ENCODE peak calls at places on chromosomes 5 and 9, in four cellular contexts. One of them, this sample, is unnamed. For H4K20me1 and H3K4me1, the result is how much of the 10 kb centered on the place peaks cover.

GRCh38 chr5:137995077-137995746 is 37.7 kb downstream of the FAM13B start:
- DNase-seq in H9: no peak
- DNase-seq in IMR-90: peak
- DNase-seq in HCT116: no peak
- DNase-seq in this sample: no peak

GRCh38 chr9:16543691-16544090 is 326.8 kb downstream of the BNC2 start:
- DNase-seq in IMR-90: peak
- DNase-seq in H9: no peak
- DNase-seq in HCT116: no peak
- DNase-seq in this sample: no peak

GRCh38 chr5:69415584-69415958 is 655 bp downstream of the MARVELD2 start:
- DNase-seq in IMR-90: no peak
- DNase-seq in HCT116: peak
- DNase-seq in H9: peak
- DNase-seq in this sample: no peak

GRCh38 chr5:53424691-53425597 is 55.5 kb upstream of the FST start:
- DNase-seq in HCT116: no peak
- DNase-seq in IMR-90: no peak
- DNase-seq in H9: no peak
- DNase-seq in this sample: peak

GRCh38 chr9:98678244-98678842 is 30.4 kb downstream of the GABBR2 start:
- DNase-seq in H9: peak
- DNase-seq in IMR-90: no peak
- DNase-seq in HCT116: peak
- DNase-seq in this sample: no peak

GRCh38 chr5:66587771-66588170 is 8.4 kb upstream of the MAST4 start:
- DNase-seq in HCT116: no peak
- DNase-seq in H9: no peak
- DNase-seq in IMR-90: no peak
- DNase-seq in this sample: no peak

GRCh38 chr5:155605898-155606297 is 592.3 kb downstream of the KIF4B start:
- DNase-seq in HCT116: no peak
- DNase-seq in IMR-90: no peak
- DNase-seq in H9: no peak
- DNase-seq in this sample: no peak

GRCh38 chr9:122206118-122207046 is 22.4 kb downstream of the LHX6 start:
- DNase-seq in HCT116: no peak
- DNase-seq in IMR-90: peak
- DNase-seq in H9: no peak
- DNase-seq in this sample: no peak

GRCh38 chr9:110126986-110127864 is 80.7 kb downstream of the C9orf152 start:
- DNase-seq in HCT116: no peak
- DNase-seq in IMR-90: peak
- DNase-seq in H9: peak
- DNase-seq in this sample: no peak

GRCh38 chr9:83062011-83062652 is 810 bp downstream of the RASEF start:
- DNase-seq in H9: peak
- DNase-seq in IMR-90: peak
- DNase-seq in HCT116: no peak
- DNase-seq in this sample: no peak

GRCh38 chr5:169742773-169743296 is 105.8 kb downstream of the DOCK2 start:
- DNase-seq in H9: no peak
- DNase-seq in HCT116: no peak
- DNase-seq in IMR-90: peak
- DNase-seq in this sample: no peak

GRCh38 chr5:153860482-153860881 is 178.2 kb downstream of the FAM114A2 start:
- DNase-seq in IMR-90: no peak
- DNase-seq in H9: no peak
- DNase-seq in HCT116: no peak
- DNase-seq in this sample: no peak

GRCh38 chr5:104840284-104840683 is 1277.7 kb upstream of the NUDT12 start:
- DNase-seq in H9: no peak
- DNase-seq in IMR-90: no peak
- DNase-seq in HCT116: no peak
- DNase-seq in this sample: no peak

GRCh38 chr5:154858972-154859950 is 834 bp downstream of the CNOT8 start:
- DNase-seq in IMR-90: no peak
- DNase-seq in HCT116: no peak
- DNase-seq in H9: no peak
- DNase-seq in this sample: no peak

GRCh38 chr9:93017621-93018020 is 40.9 kb upstream of the SUSD3 start:
- DNase-seq in HCT116: no peak
- DNase-seq in IMR-90: no peak
- DNase-seq in H9: no peak
- DNase-seq in this sample: no peak

GRCh38 chr5:171596391-171596878 is 177.0 kb downstream of the FGF18 start:
- DNase-seq in H9: peak
- DNase-seq in IMR-90: peak
- DNase-seq in HCT116: no peak
- DNase-seq in this sample: no peak

GRCh38 chr9:29966247-29966646 is 2393.0 kb upstream of the C9orf72 start:
- DNase-seq in IMR-90: no peak
- DNase-seq in HCT116: no peak
- DNase-seq in H9: no peak
- DNase-seq in this sample: no peak

GRCh38 chr5:107121793-107122519 is 548.8 kb downstream of the EFNA5 start:
- DNase-seq in HCT116: no peak
- DNase-seq in IMR-90: no peak
- DNase-seq in H9: no peak
- DNase-seq in this sample: no peak

GRCh38 chr9:92986175-92987110 is 39.1 kb downstream of the FGD3 start:
- DNase-seq in H9: no peak
- DNase-seq in HCT116: no peak
- DNase-seq in IMR-90: no peak
- DNase-seq in this sample: no peak

GRCh38 chr5:166509085-166509484 is 1782.4 kb upstream of the WWC1 start:
- DNase-seq in HCT116: no peak
- DNase-seq in H9: no peak
- DNase-seq in IMR-90: no peak
- DNase-seq in this sample: no peak

GRCh38 chr5:59330680-59331079 is 562.8 kb downstream of the PDE4D start:
- DNase-seq in IMR-90: no peak
- DNase-seq in H9: no peak
- DNase-seq in HCT116: no peak
- DNase-seq in this sample: no peak

GRCh38 chr9:123500336-123500735 is 144.3 kb downstream of the CRB2 start:
- DNase-seq in HCT116: no peak
- DNase-seq in H9: no peak
- DNase-seq in IMR-90: no peak
- DNase-seq in this sample: no peak

GRCh38 chr5:75050415-75050814 is 1.9 kb downstream of the GCNT4 start:
- DNase-seq in IMR-90: no peak
- DNase-seq in H9: peak
- DNase-seq in HCT116: no peak
- DNase-seq in this sample: no peak

GRCh38 chr9:131528886-131529505 is 2.1 kb downstream of the UCK1 start:
- DNase-seq in HCT116: no peak
- DNase-seq in H9: no peak
- DNase-seq in IMR-90: no peak
- DNase-seq in this sample: no peak

GRCh38 chr9:12732971-12733370 is 39.8 kb downstream of the TYRP1 start:
- DNase-seq in IMR-90: no peak
- DNase-seq in H9: no peak
- DNase-seq in HCT116: no peak
- DNase-seq in this sample: no peak

GRCh38 chr9:116154334-116154975 is 864 bp downstream of the PAPPA start:
- DNase-seq in HCT116: no peak
- DNase-seq in IMR-90: no peak
- DNase-seq in H9: peak
- DNase-seq in this sample: no peak

GRCh38 chr5:139897982-139898381 is 102.4 kb downstream of the PSD2 start:
- DNase-seq in H9: no peak
- DNase-seq in IMR-90: no peak
- DNase-seq in HCT116: no peak
- DNase-seq in this sample: no peak

GRCh38 chr5:114201332-114201731 is 160.5 kb upstream of the KCNN2 start:
- DNase-seq in H9: no peak
- DNase-seq in IMR-90: no peak
- DNase-seq in HCT116: no peak
- DNase-seq in this sample: no peak

GRCh38 chr9:37293664-37294524 is 128.6 kb upstream of the GRHPR start:
- DNase-seq in IMR-90: peak
- DNase-seq in H9: no peak
- DNase-seq in HCT116: no peak
- DNase-seq in this sample: no peak

GRCh38 chr5:124865603-124866354 is 119.3 kb upstream of the ZNF608 start:
- DNase-seq in IMR-90: peak
- DNase-seq in HCT116: no peak
- DNase-seq in H9: no peak
- DNase-seq in this sample: no peak

GRCh38 chr9:26437056-26437711 is 455.4 kb downstream of the CAAP1 start:
- DNase-seq in IMR-90: no peak
- DNase-seq in H9: peak
- DNase-seq in HCT116: no peak
- DNase-seq in this sample: no peak

GRCh38 chr5:133047404-133047803 is 4.4 kb upstream of the HSPA4 start:
- DNase-seq in HCT116: no peak
- DNase-seq in H9: no peak
- DNase-seq in IMR-90: no peak
- DNase-seq in this sample: no peak

GRCh38 chr9:88697764-88698436 is 162.9 kb downstream of the NXNL2 start:
- DNase-seq in HCT116: no peak
- DNase-seq in IMR-90: peak
- DNase-seq in H9: no peak
- DNase-seq in this sample: no peak

GRCh38 chr5:37111426-37112382 is 137.5 kb downstream of the CPLANE1 start:
- DNase-seq in H9: no peak
- DNase-seq in IMR-90: no peak
- DNase-seq in HCT116: no peak
- DNase-seq in this sample: no peak

GRCh38 chr5:170861855-170862766 is at the start of gene RANBP17:
- DNase-seq in IMR-90: peak
- DNase-seq in H9: peak
- DNase-seq in HCT116: peak
- DNase-seq in this sample: no peak

GRCh38 chr5:162796507-162796906 is 640.9 kb upstream of the CCNG1 start:
- DNase-seq in H9: no peak
- DNase-seq in HCT116: no peak
- DNase-seq in IMR-90: no peak
- DNase-seq in this sample: no peak

GRCh38 chr5:124591583-124591982 is 154.9 kb downstream of the ZNF608 start:
- DNase-seq in IMR-90: no peak
- DNase-seq in H9: no peak
- DNase-seq in HCT116: no peak
- DNase-seq in this sample: no peak

DNA sequence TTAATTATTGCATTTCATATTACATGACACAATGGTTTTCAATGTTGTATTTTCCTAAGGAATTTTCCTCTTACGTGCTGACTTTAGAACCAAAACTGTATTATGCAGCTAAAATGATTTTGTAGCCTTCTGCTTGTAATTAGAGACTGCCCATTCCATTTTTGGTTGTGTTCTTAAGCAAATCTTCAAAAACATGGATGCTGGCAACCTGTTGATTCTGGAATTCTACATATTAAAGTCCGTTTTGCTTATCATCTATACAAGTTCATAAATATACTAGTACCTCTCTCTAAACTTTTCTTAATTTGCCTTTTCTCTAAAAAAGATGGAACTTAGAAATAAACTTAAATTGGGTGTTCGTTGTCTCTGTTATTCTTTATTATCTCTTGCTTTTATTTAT is 88.3 kb downstream of the NR3C1 start:
- DNase-seq in H9: no peak
- DNase-seq in IMR-90: no peak
- DNase-seq in HCT116: no peak
- DNase-seq in this sample: no peak
- H4K20me1 ChIP-seq in H9: under half
- H4K20me1 ChIP-seq in IMR-90: under half
- H4K20me1 ChIP-seq in HCT116: under half
- H4K20me1 ChIP-seq in this sample: under half

GRCh38 chr5:149421372-149421685 is 42.2 kb upstream of the IL17B start:
- DNase-seq in IMR-90: no peak
- DNase-seq in H9: no peak
- DNase-seq in HCT116: no peak
- DNase-seq in this sample: no peak

GRCh38 chr5:149420509-149421371 is 41.6 kb upstream of the IL17B start:
- DNase-seq in IMR-90: peak
- DNase-seq in HCT116: no peak
- DNase-seq in H9: no peak
- DNase-seq in this sample: no peak

GRCh38 chr5:149418910-149419531 is 39.9 kb upstream of the IL17B start:
- DNase-seq in IMR-90: no peak
- DNase-seq in HCT116: no peak
- DNase-seq in H9: no peak
- DNase-seq in this sample: no peak

GRCh38 chr5:149417714-149418368 is 38.7 kb upstream of the IL17B start:
- DNase-seq in H9: no peak
- DNase-seq in HCT116: no peak
- DNase-seq in IMR-90: no peak
- DNase-seq in this sample: no peak

GRCh38 chr5:149419532-149420485 is 40.7 kb upstream of the IL17B start:
- DNase-seq in HCT116: no peak
- DNase-seq in H9: no peak
- DNase-seq in IMR-90: no peak
- DNase-seq in this sample: no peak
- H3K4me1 ChIP-seq in HCT116: under half
- H3K4me1 ChIP-seq in H9: under half
- H3K4me1 ChIP-seq in IMR-90: half or more
- H3K4me1 ChIP-seq in this sample: under half

DNA sequence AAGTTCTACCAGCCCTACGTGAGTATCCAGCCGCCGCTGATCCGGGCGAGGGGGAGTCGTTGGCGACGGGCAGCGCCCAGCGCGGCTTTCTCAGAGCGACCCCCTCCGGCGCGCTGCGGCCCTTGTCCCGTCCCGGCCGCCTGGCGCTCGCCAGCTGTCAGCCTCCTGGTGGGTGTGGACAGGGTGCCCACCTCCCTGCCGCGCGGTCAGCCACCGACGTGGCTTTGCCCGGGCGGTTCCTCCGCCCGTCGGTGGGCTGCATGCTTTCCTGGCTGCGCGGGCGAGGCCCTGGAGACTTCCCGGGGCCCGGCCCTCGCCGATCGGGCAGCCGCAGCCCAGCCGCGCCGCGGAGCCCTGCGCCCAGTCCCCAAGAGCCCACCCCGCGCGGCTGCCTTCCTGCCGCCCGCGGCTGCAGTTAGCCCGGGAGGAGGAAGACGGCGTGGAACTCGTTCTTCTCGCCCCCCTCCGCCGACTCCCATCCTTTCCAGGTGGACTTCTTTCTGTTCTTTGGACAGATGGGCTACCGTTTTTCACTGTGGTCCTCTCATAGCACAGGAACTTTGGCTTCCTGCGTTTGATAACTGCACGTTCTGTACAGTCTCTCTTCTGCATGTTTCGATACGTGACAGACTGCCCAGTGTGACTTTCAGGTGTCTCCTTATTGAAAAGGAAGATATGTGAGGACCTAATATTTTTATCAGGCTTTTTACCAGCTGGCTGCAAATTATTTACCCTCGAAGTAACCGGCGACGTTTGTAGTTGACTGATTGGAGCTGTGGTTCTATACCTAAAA is 550 bp downstream of the AP3S1 start:
- DNase-seq in H9: no peak
- DNase-seq in IMR-90: no peak
- DNase-seq in HCT116: peak
- DNase-seq in this sample: no peak
- H4K20me1 ChIP-seq in H9: under half
- H4K20me1 ChIP-seq in IMR-90: under half
- H4K20me1 ChIP-seq in HCT116: under half
- H4K20me1 ChIP-seq in this sample: under half

GRCh38 chr5:177440211-177440989 is 6.2 kb upstream of the PRR7 start:
- DNase-seq in IMR-90: no peak
- DNase-seq in HCT116: no peak
- DNase-seq in H9: peak
- DNase-seq in this sample: no peak
- H3K4me1 ChIP-seq in IMR-90: under half
- H3K4me1 ChIP-seq in HCT116: under half
- H3K4me1 ChIP-seq in H9: under half
- H3K4me1 ChIP-seq in this sample: under half

This sample was measured in keratinocyte.